ENCODE peak calls at places on chromosome 15, in four cellular contexts. D, E, L and M are unnamed samples.

GRCh38 chr15:88438181-88438580 is 29.0 kb downstream of the MRPL46 start:
- DNase-seq in D (no peak), E (no peak), L (no peak), M (no peak)

GRCh38 chr15:92681141-92681622 is 25.6 kb upstream of the FAM174B start:
- DNase-seq in D (no peak), E (no peak), L (no peak), M (no peak)

GRCh38 chr15:78739996-78740903 is 71.0 kb downstream of the ADAMTS7 start:
- DNase-seq in D (no peak), E (peak), L (no peak), M (peak)

GRCh38 chr15:42065008-42065407 is 29.4 kb downstream of the PLA2G4D start:
- DNase-seq in D (no peak), E (peak), L (no peak), M (no peak)

GRCh38 chr15:56341201-56341600 is 24.0 kb upstream of the TEX9 start:
- DNase-seq in D (no peak), E (no peak), L (no peak), M (no peak)

GRCh38 chr15:33292718-33293307 is 18.0 kb upstream of the RYR3 start:
- DNase-seq in D (no peak), E (peak), L (no peak), M (peak)

GRCh38 chr15:95921404-95921803 is 409.1 kb upstream of the NR2F2 start:
- DNase-seq in D (no peak), E (no peak), L (no peak), M (no peak)

GRCh38 chr15:101489633-101490407 is at the start of gene PCSK6:
- DNase-seq in D (no peak), E (no peak), L (no peak), M (no peak)

GRCh38 chr15:80989518-80990478 is at the start of gene MESD:
- DNase-seq in D (peak), E (peak), L (peak), M (peak)

GRCh38 chr15:66997212-66997611 is 68.2 kb upstream of the SMAD3 start:
- DNase-seq in D (no peak), E (no peak), L (no peak), M (no peak)

GRCh38 chr15:38589502-38589901 is 24.9 kb upstream of the RASGRP1 start:
- DNase-seq in D (no peak), E (no peak), L (no peak), M (no peak)

GRCh38 chr15:89690276-89691218 is at the start of the genes PEX11A and WDR93:
- DNase-seq in D (peak), E (peak), L (peak), M (peak)

GRCh38 chr15:38651328-38652038 is 86.9 kb upstream of the RASGRP1 start:
- DNase-seq in D (no peak), E (no peak), L (no peak), M (no peak)

GRCh38 chr15:66038387-66039116 is 169.3 kb downstream of the RAB11A start:
- DNase-seq in D (no peak), E (no peak), L (no peak), M (no peak)

GRCh38 chr15:55710286-55710685 is 32.7 kb downstream of the PRTG start:
- DNase-seq in D (no peak), E (no peak), L (no peak), M (no peak)

GRCh38 chr15:97059276-97059675 is 728.8 kb downstream of the NR2F2 start:
- DNase-seq in D (no peak), E (no peak), L (no peak), M (no peak)

GRCh38 chr15:56295433-56295832 is 51.8 kb upstream of the RFX7 start:
- DNase-seq in D (no peak), E (no peak), L (no peak), M (no peak)

GRCh38 chr15:66729339-66729951 is 27.4 kb downstream of the SMAD6 start:
- DNase-seq in D (no peak), E (no peak), L (no peak), M (no peak)

GRCh38 chr15:80693682-80694623 is 1.2 kb upstream of the ABHD17C start:
- DNase-seq in D (no peak), E (no peak), L (no peak), M (no peak)

GRCh38 chr15:99211926-99212325 is 37.5 kb downstream of the TTC23 start:
- DNase-seq in D (no peak), E (no peak), L (no peak), M (no peak)

GRCh38 chr15:78242128-78242527 is 7.8 kb upstream of the ACSBG1 start:
- DNase-seq in D (no peak), E (peak), L (no peak), M (no peak)

GRCh38 chr15:59997070-59997701 is 6.9 kb upstream of the FOXB1 start:
- DNase-seq in D (peak), E (no peak), L (no peak), M (no peak)

GRCh38 chr15:68646751-68647150 is 68.0 kb downstream of the CORO2B start:
- DNase-seq in D (no peak), E (no peak), L (no peak), M (no peak)

DNA sequence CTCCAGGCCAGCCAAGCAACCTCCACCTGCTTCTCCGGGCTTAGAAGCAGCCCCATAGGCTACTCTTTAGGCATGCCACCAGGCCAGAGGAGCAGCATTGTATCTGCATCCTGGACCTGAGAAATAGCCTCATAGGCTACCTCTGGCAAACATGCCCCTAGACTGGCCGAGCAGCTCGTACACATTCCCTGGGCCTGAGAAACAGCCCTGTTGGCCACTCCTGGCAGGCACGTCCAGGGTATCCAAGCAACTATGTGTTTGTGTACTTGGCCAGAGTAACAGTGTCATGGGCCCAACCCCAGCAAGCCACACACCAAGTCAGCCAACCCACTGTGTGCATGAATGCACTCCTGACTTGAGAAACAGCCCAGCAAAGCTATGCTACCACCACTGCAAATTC is 498.7 kb upstream of the CDIN1 start:
- DNase-seq in D (no peak), E (no peak), L (no peak), M (no peak)
- TF ChIP-seq SUZ12 in D (no peak), E (no peak), L (no peak), M (no peak)

GRCh38 chr15:70853270-70853854 is 595 bp downstream of the LARP6 start:
- DNase-seq in D (peak), E (no peak), L (no peak), M (peak)
- TF ChIP-seq ZNF274 in D (no peak), E (no peak), L (no peak), M (no peak)

DNA sequence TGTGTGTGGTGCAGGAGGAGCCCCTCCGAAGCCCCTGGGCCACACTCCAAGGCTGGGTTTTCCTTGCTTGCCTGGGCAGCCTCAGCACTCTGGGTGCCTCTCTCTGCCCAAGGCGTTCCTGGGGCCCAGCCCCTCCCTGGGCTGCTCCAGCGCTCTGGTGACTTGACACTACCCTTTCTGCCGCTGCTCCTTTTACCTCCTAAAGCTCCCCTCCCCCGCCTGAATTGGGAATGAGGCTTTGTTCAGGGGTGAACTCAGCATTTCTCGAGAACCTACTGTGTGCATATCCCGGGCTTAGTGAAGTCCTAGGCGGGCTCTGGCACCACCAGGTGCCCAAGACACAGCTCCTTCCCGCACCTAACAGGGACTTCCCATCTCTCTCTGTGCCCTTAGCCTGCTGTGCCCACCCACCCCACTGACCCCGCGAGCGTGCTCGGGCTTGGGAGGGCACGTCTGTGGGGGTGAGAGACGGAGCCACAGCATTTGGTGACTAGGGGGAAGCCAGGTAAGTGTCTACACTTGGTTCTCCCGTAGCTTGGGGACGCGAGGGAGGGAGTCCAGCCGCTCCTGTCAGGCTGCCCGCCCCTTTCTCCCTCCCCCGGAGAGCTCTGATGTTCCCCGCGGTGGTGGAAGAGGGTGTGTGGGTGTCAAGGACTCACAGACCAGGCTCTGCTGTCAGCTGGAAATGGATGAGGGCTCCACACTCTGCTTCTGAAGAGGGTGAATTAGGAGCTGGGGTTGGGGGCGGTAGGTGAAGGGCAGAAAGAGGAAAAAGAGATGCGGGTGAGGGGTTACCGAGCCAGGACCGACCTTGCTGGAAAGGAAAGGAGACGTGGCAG is 1.1 kb upstream of the BAHD1 start:
- DNase-seq in D (peak), E (peak), L (no peak), M (peak)
- H3K9ac ChIP-seq in D (peak), E (peak), L (peak), M (peak)

DNA sequence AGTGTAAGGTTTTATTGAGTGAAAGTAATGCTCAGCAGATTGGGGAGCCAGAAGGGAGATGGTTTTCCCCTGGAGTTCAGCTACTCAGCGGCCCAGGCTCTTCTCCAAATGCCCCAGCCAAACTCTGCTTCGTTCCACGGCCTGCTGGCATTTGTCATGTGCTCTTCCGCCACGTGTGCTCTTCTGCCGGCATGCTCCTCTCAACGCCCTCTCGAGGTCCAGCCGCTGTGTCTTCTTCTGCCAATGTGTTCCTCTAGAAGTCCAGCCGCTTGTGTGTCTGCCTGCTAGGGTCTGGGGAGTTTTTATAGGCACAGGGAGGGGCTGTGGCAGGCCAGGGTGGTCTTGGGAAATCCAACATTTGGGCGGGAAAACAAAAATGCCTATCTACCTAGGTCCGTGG is 156.8 kb downstream of the RBPMS2 start:
- DNase-seq in D (no peak), E (no peak), L (no peak), M (no peak)
- TF ChIP-seq SUZ12 in D (no peak), E (no peak), L (no peak), M (no peak)

DNA sequence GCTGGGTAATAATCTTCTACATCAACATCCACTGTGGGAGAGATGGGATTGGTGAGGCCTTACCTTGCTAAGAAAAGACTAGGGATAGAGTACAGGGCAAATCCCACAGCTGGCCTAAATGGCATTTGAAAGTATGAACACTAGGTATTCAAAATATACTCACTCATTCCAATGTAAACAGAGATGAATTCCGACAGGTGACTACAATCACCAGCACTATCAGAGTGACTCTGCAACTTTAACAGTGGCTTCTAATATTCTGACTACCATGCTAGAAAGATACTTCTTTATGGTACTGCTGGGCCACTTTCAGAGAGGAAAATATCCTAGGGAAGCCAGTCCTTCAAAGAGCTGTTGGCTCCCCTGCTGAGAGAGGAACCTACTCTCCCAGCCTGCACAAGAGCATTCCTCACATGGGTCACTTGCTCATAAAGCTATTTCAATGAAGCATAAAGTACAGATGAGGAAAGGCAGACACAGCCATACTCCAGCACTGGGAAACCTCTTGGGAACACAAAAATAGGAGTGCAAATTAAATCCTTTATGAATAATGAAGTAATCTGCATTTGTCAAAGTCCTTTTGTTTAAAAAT is 21.5 kb upstream of the MAN2C1 start:
- DNase-seq in D (no peak), E (no peak), L (no peak), M (no peak)
- TF ChIP-seq ZNF274 in D (no peak), E (no peak), L (no peak), M (no peak)

DNA sequence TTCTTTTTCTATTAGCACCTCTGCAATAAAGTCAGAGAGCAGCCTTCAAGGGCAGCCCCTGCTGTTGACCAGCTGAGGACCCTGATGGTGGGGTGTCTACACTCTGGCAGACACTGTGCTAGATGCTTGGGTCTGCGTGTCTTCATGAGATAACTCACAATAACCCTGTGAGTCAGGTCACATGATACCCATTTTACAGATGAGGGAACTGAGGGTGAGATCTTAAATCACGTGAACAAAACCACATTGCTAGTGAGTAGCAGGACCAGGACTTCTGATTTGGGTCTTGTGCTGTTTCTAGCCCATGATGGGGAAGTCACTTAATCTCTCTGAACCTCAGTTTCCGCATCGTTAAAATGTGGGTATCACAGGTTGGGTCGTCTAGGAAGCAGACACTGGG is 118.5 kb upstream of the LIPC start:
- DNase-seq in D (no peak), E (no peak), L (no peak), M (no peak)
- H3K9ac ChIP-seq in D (no peak), E (no peak), L (no peak), M (no peak)

GRCh38 chr15:31478781-31479221 is 152.2 kb downstream of the KLF13 start:
- DNase-seq in D (no peak), E (no peak), L (no peak), M (no peak)
- TF ChIP-seq SUZ12 in D (no peak), E (no peak), L (no peak), M (no peak)

DNA sequence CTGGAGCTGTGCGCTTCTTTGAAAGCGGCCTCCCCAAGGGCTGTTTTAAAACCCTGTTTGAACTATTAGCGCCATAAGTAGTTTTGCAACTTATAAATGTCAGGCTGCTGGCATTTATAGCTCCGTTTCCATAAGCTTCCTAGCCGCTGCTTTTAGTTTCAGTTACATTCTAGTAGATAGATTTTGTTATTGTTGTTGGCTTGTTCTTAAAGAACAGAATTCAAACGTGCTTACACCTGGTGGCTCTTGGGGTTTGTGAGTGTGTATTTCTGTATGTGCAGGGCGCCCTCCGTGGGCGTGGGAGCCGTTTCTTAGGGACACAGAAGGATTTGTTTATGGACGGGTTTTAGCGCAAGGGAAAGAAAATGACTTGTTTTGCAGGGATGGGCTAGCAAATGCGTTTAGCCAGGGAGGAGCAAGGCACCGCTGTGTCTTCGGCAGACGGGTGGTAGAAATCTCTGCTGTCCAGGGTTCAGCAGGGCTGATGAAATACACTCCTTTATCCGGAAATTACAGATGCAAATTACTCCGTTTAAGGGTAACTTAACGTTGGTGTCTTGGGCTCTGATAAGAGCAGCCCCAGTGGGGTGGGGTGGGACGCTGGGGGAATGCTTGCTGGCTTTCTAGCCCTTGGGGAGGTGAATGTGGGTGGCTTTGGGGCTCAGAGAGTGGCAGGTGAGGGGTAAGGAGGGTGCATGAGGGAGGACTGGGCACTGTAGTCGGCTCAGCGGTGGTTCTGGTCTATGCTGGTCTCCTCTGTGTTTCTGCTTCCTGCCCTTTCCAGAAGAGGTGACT is 701 bp downstream of the SV2B start:
- DNase-seq in D (no peak), E (no peak), L (no peak), M (no peak)
- TF ChIP-seq ZNF274 in D (no peak), E (no peak), L (no peak), M (no peak)

GRCh38 chr15:31858026-31858425 is 172.3 kb upstream of the CHRNA7 start:
- DNase-seq in D (no peak), E (no peak), L (no peak), M (no peak)
- H3K9ac ChIP-seq in D (no peak), E (no peak), L (no peak), M (no peak)

GRCh38 chr15:77035584-77035983 is 35.3 kb downstream of the TSPAN3 start:
- DNase-seq in D (no peak), E (no peak), L (no peak), M (no peak)

GRCh38 chr15:77033417-77033728 is 37.5 kb downstream of the TSPAN3 start:
- DNase-seq in D (no peak), E (no peak), L (no peak), M (no peak)

GRCh38 chr15:77035999-77036471 is 34.9 kb downstream of the TSPAN3 start:
- DNase-seq in D (no peak), E (no peak), L (no peak), M (no peak)

GRCh38 chr15:77033729-77034619 is 36.9 kb downstream of the TSPAN3 start:
- DNase-seq in D (no peak), E (no peak), L (no peak), M (no peak)

GRCh38 chr15:77034620-77035467 is 36.1 kb downstream of the TSPAN3 start:
- DNase-seq in D (no peak), E (no peak), L (no peak), M (no peak)
- TF ChIP-seq SUZ12 in D (no peak), E (no peak), L (no peak), M (no peak)